ENCODE peak calls at places on chromosomes 16 and 17, in ten cellular contexts. C, A, E, J, T, F, P, K, H and W are unnamed samples.

GRCh38 chr16:899678-900060 is 71.1 kb downstream of the LMF1 start:
- DNase-seq in C (peak; percentile 32), P (no peak), H (no peak), A (no peak), F (no peak), E (no peak), T (no peak), J (no peak), K (no peak), W (no peak)

GRCh38 chr16:48481772-48482171 is 96.6 kb upstream of the SIAH1 start:
- DNase-seq in E (no peak), C (no peak), A (no peak), P (no peak), H (no peak), J (no peak), T (no peak), K (no peak), F (no peak), W (no peak)

GRCh38 chr17:63919311-63919723 is 678 bp upstream of the GH1 start:
- DNase-seq in H (peak; percentile 73), C (no peak), P (no peak), E (peak; percentile 61), J (peak; percentile 65), A (peak; percentile 54), K (peak; percentile 41), T (peak; percentile 51), F (peak; percentile 71), W (peak; percentile 67)

GRCh38 chr17:51257150-51258081 is 2.4 kb downstream of the MBTD1 start:
- DNase-seq in C (no peak), H (peak; percentile 4), F (no peak), K (no peak), E (no peak), T (no peak), A (no peak), P (no peak), J (no peak), W (no peak)

GRCh38 chr17:82399601-82400101 is 18.5 kb upstream of the HEXD start:
- DNase-seq in J (no peak), T (no peak), P (no peak), C (no peak), K (no peak), F (no peak), A (no peak), H (no peak), E (peak; percentile 79), W (no peak)

GRCh38 chr17:58304735-58305486 is 23.7 kb downstream of the TSPOAP1 start:
- DNase-seq in J (no peak), K (peak; percentile 10), E (no peak), A (peak; percentile 16), P (peak; percentile 34), F (no peak), C (no peak), H (no peak), T (no peak), W (no peak)

GRCh38 chr17:28369684-28370034 is 448 bp downstream of the VTN start:
- DNase-seq in H (no peak), E (no peak), F (no peak), C (no peak), P (peak; percentile 59), J (no peak), T (no peak), K (no peak), A (no peak), W (no peak)

GRCh38 chr16:70390774-70391173 is 44.1 kb downstream of the DDX19A start:
- DNase-seq in T (no peak), K (no peak), F (no peak), C (no peak), P (no peak), H (no peak), E (no peak), A (no peak), J (no peak), W (no peak)

GRCh38 chr17:2398655-2399571 is 1.9 kb downstream of the MNT start:
- DNase-seq in P (peak; percentile 88), H (peak; percentile 81), A (no peak), C (peak; percentile 84), K (peak; percentile 74), J (no peak), T (peak; percentile 65), F (peak; percentile 82), E (peak; percentile 70), W (peak; percentile 63)

GRCh38 chr17:8622191-8622590 is 8.3 kb downstream of the MYH10 start:
- DNase-seq in E (no peak), J (no peak), T (no peak), P (no peak), F (no peak), C (no peak), K (no peak), H (no peak), A (no peak), W (no peak)

GRCh38 chr17:78357687-78358537 is 2.0 kb downstream of the SOCS3 start:
- DNase-seq in F (no peak), H (peak; percentile 48), T (no peak), P (no peak), K (no peak), J (no peak), A (no peak), C (peak; percentile 17), E (no peak), W (no peak)

GRCh38 chr16:48592839-48593429 is 17.0 kb downstream of the N4BP1 start:
- DNase-seq in T (no peak), F (no peak), E (no peak), J (no peak), C (no peak), A (no peak), K (no peak), H (no peak), P (no peak), W (no peak)

GRCh38 chr17:81018044-81018802 is 16.7 kb upstream of the BAIAP2 start:
- DNase-seq in C (peak; percentile 55), F (no peak), J (no peak), A (no peak), T (no peak), K (no peak), H (peak; percentile 62), P (peak; percentile 61), E (no peak), W (no peak)

GRCh38 chr16:919658-920631 is 50.8 kb downstream of the LMF1 start:
- DNase-seq in E (no peak), F (no peak), J (peak; percentile 63), P (no peak), H (peak; percentile 52), T (peak; percentile 14), C (no peak), K (no peak), A (peak; percentile 29), W (no peak)

GRCh38 chr16:24541534-24541933 is 2.2 kb downstream of the RBBP6 start:
- DNase-seq in F (no peak), E (no peak), T (no peak), J (no peak), C (no peak), K (no peak), H (no peak), A (no peak), P (no peak), W (no peak)
- H3K27ac ChIP-seq in F (peak overlapping the region; percentile 97), E (peak overlapping the region; percentile 99), T (no peak overlapping the region), J (peak overlapping the region; percentile 100), C (peak overlapping the region; percentile 100), K (peak overlapping the region; percentile 99), H (peak overlapping the region; percentile 100), A (peak overlapping the region; percentile 100), P (peak overlapping the region; percentile 100), W (peak overlapping the region; percentile 100)

GRCh38 chr16:67244387-67245188 is 2.7 kb downstream of the FHOD1 start:
- DNase-seq in C (peak; percentile 89), A (peak; percentile 81), H (peak; percentile 89), K (peak; percentile 48), T (peak; percentile 86), F (peak; percentile 97), E (peak; percentile 93), P (peak; percentile 86), J (peak; percentile 84), W (peak; percentile 77)
- H3K4me1 ChIP-seq in C (peaks cover 84% of the 10 kb centered on the region), A (peaks cover 82% of the 10 kb centered on the region), H (peaks cover 5% of the 10 kb centered on the region), K (peaks cover 21% of the 10 kb centered on the region), T (peaks cover 85% of the 10 kb centered on the region), F (peaks cover 53% of the 10 kb centered on the region), E (peaks cover 79% of the 10 kb centered on the region), P (peaks cover 73% of the 10 kb centered on the region), J (no peaks in the 10 kb centered on the region), W (peaks cover 68% of the 10 kb centered on the region)

GRCh38 chr16:86663691-86664517 is 85.6 kb downstream of the FOXL1 start:
- DNase-seq in P (no peak), J (no peak), K (no peak), T (no peak), E (peak; percentile 67), A (no peak), H (peak; percentile 63), C (no peak), F (no peak), W (no peak)
- H3K4me3 ChIP-seq in P (no peak overlapping the region), J (no peak overlapping the region), K (no peak overlapping the region), T (no peak overlapping the region), E (no peak overlapping the region), A (no peak overlapping the region), H (no peak overlapping the region), C (no peak overlapping the region), F (no peak overlapping the region), W (no peak overlapping the region)

GRCh38 chr17:44607836-44608690 is 48.2 kb upstream of the MEIOC start:
- DNase-seq in J (no peak), T (peak; percentile 42), C (no peak), F (no peak), E (no peak), H (peak; percentile 45), K (no peak), P (no peak), A (no peak), W (no peak)

GRCh38 chr17:44610871-44611270 is 45.4 kb upstream of the MEIOC start:
- DNase-seq in A (no peak), K (no peak), T (no peak), C (no peak), H (peak; percentile 54), P (no peak), J (no peak), F (no peak), E (no peak), W (no peak)

GRCh38 chr17:44606658-44607057 is 49.4 kb downstream of the FZD2 start:
- DNase-seq in J (no peak), E (no peak), A (no peak), H (no peak), P (no peak), T (no peak), F (no peak), C (no peak), K (no peak), W (no peak)

GRCh38 chr17:44610331-44610730 is 45.9 kb upstream of the MEIOC start:
- DNase-seq in E (no peak), A (no peak), C (no peak), F (no peak), K (no peak), J (no peak), H (no peak), T (no peak), P (no peak), W (no peak)

DNA sequence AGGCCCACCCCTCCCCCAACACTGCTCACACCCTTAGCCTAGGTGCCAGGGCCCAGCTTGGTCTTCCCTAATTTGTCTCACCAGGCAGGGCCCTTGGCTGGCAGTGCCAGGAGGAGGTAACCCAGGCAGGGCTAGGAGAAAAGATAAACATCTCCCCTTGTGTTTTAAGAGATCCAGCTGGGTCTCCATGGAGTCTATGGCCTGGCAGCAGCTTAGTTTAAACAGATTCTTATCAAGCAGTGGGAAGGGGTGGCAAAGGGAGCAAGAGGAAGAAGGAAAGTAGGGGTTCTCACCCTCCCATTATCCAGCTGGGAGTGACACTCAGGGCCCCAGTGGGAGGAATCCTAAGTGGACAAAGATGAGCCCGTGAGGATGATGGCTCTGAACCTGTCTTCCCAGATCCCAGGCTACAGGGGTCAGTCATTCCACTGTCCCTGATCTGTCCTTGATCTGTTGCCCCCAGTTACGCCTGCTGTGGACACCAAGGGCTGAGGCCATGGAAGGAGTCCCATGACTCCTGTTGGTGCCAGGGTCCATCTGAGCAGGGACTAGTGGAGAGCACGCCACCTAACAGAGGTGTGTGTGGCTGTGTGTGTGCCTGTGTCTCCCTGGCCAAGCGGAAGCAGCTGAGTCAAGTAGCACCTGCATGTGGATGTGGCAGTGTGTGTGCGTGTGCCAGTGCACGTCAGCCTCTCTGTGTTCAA is 47.4 kb upstream of the MEIOC start:
- DNase-seq in K (no peak), J (no peak), A (no peak), P (no peak), F (no peak), H (no peak), C (no peak), T (no peak), E (no peak), W (no peak)
- H3K27ac ChIP-seq in K (no peak overlapping the region), J (no peak overlapping the region), A (no peak overlapping the region), P (no peak overlapping the region), F (no peak overlapping the region), H (peak overlapping the region; percentile 10), C (no peak overlapping the region), T (no peak overlapping the region), E (no peak overlapping the region), W (no peak overlapping the region)